ENCODE peak calls at places on chromosome 10, in six cellular contexts. U, C, Y, X, J and N are unnamed samples. For H3K4me1, the result is how much of the 10 kb centered on the place peaks cover.

GRCh38 chr10:79381804-79382221 is 34.5 kb downstream of the PPIF start:
- DNase-seq in Y (peak), J (no peak), C (no peak), U (no peak), X (no peak), N (no peak)

GRCh38 chr10:128400564-128400963 is 274.3 kb upstream of the MKI67 start:
- DNase-seq in J (no peak), X (no peak), U (no peak), Y (no peak), C (no peak), N (no peak)

GRCh38 chr10:7948601-7949000 is 105.9 kb upstream of the GATA3 start:
- DNase-seq in C (no peak), X (no peak), U (no peak), J (no peak), Y (no peak), N (no peak)

GRCh38 chr10:93859049-93859655 is 34.6 kb upstream of the SLC35G1 start:
- DNase-seq in C (peak), X (no peak), Y (no peak), J (no peak), U (no peak), N (no peak)

GRCh38 chr10:115958043-115958442 is 315.0 kb downstream of the GFRA1 start:
- DNase-seq in U (no peak), C (no peak), Y (no peak), X (no peak), J (no peak), N (no peak)

GRCh38 chr10:20623561-20623960 is 273.6 kb downstream of the NEBL start:
- DNase-seq in C (no peak), U (no peak), X (no peak), Y (no peak), J (no peak), N (no peak)

GRCh38 chr10:62402503-62402902 is 28.3 kb downstream of the ZNF365 start:
- DNase-seq in U (no peak), Y (no peak), X (no peak), C (no peak), J (no peak), N (no peak)

GRCh38 chr10:3532644-3533043 is 252.4 kb downstream of the KLF6 start:
- DNase-seq in U (no peak), C (peak), Y (no peak), J (no peak), X (no peak), N (no peak)

GRCh38 chr10:109899578-109900355 is 23.5 kb downstream of the XPNPEP1 start:
- DNase-seq in C (no peak), J (no peak), Y (no peak), X (no peak), U (no peak), N (no peak)

GRCh38 chr10:5776881-5777197 is 36.4 kb downstream of the GDI2 start:
- DNase-seq in Y (no peak), X (no peak), C (no peak), U (no peak), J (no peak), N (no peak)

GRCh38 chr10:16773334-16773733 is 43.9 kb downstream of the RSU1 start:
- DNase-seq in U (no peak), J (no peak), Y (no peak), X (no peak), C (no peak), N (no peak)

GRCh38 chr10:109880886-109881467 is 42.3 kb downstream of the XPNPEP1 start:
- DNase-seq in J (no peak), C (no peak), U (no peak), X (no peak), Y (no peak), N (no peak)

GRCh38 chr10:74921744-74922143 is 95.3 kb downstream of the KAT6B start:
- DNase-seq in X (no peak), J (no peak), Y (no peak), U (peak), C (no peak), N (no peak)

GRCh38 chr10:125770844-125771243 is 4.8 kb downstream of the MMP21 start:
- DNase-seq in J (no peak), U (no peak), X (no peak), Y (no peak), C (no peak), N (no peak)

GRCh38 chr10:75911426-75911825 is 480.0 kb downstream of the LRMDA start:
- DNase-seq in J (no peak), X (no peak), Y (no peak), U (no peak), C (no peak), N (no peak)

GRCh38 chr10:14184841-14185500 is 145.8 kb downstream of the FRMD4A start:
- DNase-seq in Y (peak), U (peak), X (peak), J (no peak), C (no peak), N (no peak)

GRCh38 chr10:6423004-6423403 is 157.1 kb downstream of the PRKCQ start:
- DNase-seq in J (no peak), Y (no peak), U (no peak), X (no peak), C (no peak), N (no peak)

GRCh38 chr10:14181197-14181936 is 149.4 kb downstream of the FRMD4A start:
- DNase-seq in J (no peak), U (peak), Y (no peak), X (no peak), C (no peak), N (no peak)

GRCh38 chr10:51297438-51297837 is 223.2 kb downstream of the PRKG1 start:
- DNase-seq in U (no peak), J (no peak), C (no peak), X (no peak), Y (no peak), N (no peak)

GRCh38 chr10:69180525-69181204 is 631 bp downstream of the SUPV3L1 start:
- DNase-seq in C (no peak), J (no peak), Y (no peak), U (peak), X (no peak), N (no peak)

GRCh38 chr10:7438196-7438986 is 27.6 kb upstream of the SFMBT2 start:
- DNase-seq in U (no peak), C (no peak), J (no peak), Y (no peak), X (no peak), N (no peak)

GRCh38 chr10:18880530-18880929 is 168.1 kb upstream of the MALRD1 start:
- DNase-seq in J (peak), C (no peak), X (no peak), U (no peak), Y (no peak), N (no peak)

GRCh38 chr10:77163670-77164348 is 473.8 kb downstream of the KCNMA1 start:
- DNase-seq in Y (peak), X (no peak), U (peak), J (no peak), C (peak), N (no peak)

GRCh38 chr10:6083523-6084475 is 5.0 kb upstream of the RBM17 start:
- DNase-seq in J (no peak), Y (no peak), C (no peak), U (no peak), X (no peak), N (no peak)

GRCh38 chr10:132634241-132634946 is 96.8 kb downstream of the INPP5A start:
- DNase-seq in J (no peak), U (no peak), C (no peak), X (no peak), Y (no peak), N (no peak)

GRCh38 chr10:132715791-132716680 is 69.9 kb downstream of the NKX6-2 start:
- DNase-seq in X (no peak), U (no peak), J (no peak), C (no peak), Y (no peak), N (no peak)

GRCh38 chr10:42930516-42931205 is 146.2 kb upstream of the RET start:
- DNase-seq in Y (no peak), X (no peak), J (no peak), C (no peak), U (no peak), N (no peak)

GRCh38 chr10:22341190-22341935 is 3.9 kb upstream of the SPAG6 start:
- DNase-seq in Y (no peak), J (no peak), U (peak), C (no peak), X (no peak), N (no peak)

GRCh38 chr10:97550336-97551149 is 22.0 kb upstream of the ANKRD2 start:
- DNase-seq in J (no peak), X (no peak), C (no peak), U (no peak), Y (no peak), N (no peak)

GRCh38 chr10:74439213-74439612 is 288.2 kb downstream of the ADK start:
- DNase-seq in Y (no peak), C (no peak), U (peak), J (no peak), X (no peak), N (no peak)

GRCh38 chr10:108783897-108784296 is 1139.4 kb downstream of the XPNPEP1 start:
- DNase-seq in Y (peak), J (peak), U (peak), C (peak), X (peak), N (peak)

GRCh38 chr10:6409982-6410694 is 169.9 kb downstream of the PRKCQ start:
- DNase-seq in Y (no peak), U (no peak), J (no peak), X (no peak), C (no peak), N (peak)

GRCh38 chr10:42691361-42692120 is 53.2 kb upstream of the ZNF33B start:
- DNase-seq in C (no peak), X (no peak), Y (no peak), J (no peak), U (no peak), N (no peak)

GRCh38 chr10:133356953-133357292 is 896 bp downstream of the FUOM start:
- DNase-seq in C (no peak), J (no peak), U (no peak), X (no peak), Y (no peak), N (no peak)

GRCh38 chr10:110533149-110533548 is 34.3 kb upstream of the SMC3 start:
- DNase-seq in J (no peak), C (no peak), Y (no peak), U (peak), X (no peak), N (no peak)

DNA sequence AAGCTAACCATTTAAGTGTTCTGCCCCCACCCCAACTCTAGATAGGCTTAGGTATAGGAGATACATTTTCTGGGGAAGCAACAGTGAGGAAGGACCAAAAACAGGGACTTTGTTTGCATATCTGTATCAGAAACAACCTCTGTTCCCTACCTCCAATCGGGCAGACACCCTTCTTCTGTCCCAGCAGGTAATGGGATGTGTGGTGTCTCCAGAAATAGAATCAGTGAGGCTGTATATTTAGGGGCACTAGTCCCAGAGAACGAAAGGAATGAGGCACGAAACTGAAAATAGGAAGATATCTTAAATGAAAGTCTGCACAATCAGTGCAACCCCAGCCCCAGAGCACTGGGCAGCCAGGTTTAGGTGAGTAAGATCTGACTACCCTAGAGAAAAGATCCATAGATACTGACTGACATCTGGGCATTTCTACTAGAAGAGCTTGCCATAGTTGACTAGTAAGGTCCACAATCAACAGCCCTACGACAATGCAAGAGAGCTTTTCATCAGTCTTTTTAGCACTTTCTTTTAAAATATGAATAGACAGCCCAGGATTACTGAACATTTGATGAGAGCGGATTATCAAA is 28.1 kb downstream of the PLEKHA1 start:
- DNase-seq in C (no peak), U (no peak), Y (no peak), X (no peak), J (no peak), N (no peak)
- TF ChIP-seq ZNF274 in C (no peak), U (no peak), Y (no peak), X (no peak), J (no peak), N (no peak)

DNA sequence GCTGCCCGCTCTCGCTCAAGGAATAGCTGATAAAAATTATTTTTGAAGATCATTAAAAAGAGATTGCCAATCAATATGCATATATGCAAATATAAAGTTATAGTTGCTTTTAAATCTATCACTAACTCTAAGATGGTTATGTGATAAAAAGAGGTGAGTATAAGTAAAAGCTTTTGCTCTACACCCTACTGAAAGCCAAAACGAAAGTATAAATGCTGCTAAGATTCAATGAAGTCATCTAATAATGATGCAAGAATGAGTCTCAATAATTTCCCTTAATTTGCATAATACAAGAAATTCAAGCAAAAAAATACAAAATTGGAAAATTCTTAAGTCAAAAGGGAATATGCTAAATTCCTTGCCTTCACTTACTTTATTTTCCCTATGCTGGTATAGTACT is 75.2 kb downstream of the WAPL start:
- DNase-seq in J (no peak), Y (no peak), U (no peak), C (no peak), X (no peak), N (no peak)
- H3K4me3 ChIP-seq in J (no peak), Y (no peak), U (no peak), C (no peak), X (no peak), N (no peak)

GRCh38 chr10:119267384-119267783 is 60.0 kb downstream of the GRK5 start:
- DNase-seq in U (no peak), C (no peak), X (no peak), Y (no peak), J (no peak), N (no peak)

GRCh38 chr10:119268871-119269506 is 61.6 kb downstream of the GRK5 start:
- DNase-seq in X (peak), J (no peak), Y (no peak), C (no peak), U (no peak), N (no peak)

GRCh38 chr10:119268428-119268827 is 61.1 kb downstream of the GRK5 start:
- DNase-seq in J (no peak), C (no peak), Y (no peak), X (no peak), U (no peak), N (no peak)

GRCh38 chr10:119270893-119271361 is 63.6 kb downstream of the GRK5 start:
- DNase-seq in U (peak), C (peak), J (no peak), Y (peak), X (no peak), N (no peak)

DNA sequence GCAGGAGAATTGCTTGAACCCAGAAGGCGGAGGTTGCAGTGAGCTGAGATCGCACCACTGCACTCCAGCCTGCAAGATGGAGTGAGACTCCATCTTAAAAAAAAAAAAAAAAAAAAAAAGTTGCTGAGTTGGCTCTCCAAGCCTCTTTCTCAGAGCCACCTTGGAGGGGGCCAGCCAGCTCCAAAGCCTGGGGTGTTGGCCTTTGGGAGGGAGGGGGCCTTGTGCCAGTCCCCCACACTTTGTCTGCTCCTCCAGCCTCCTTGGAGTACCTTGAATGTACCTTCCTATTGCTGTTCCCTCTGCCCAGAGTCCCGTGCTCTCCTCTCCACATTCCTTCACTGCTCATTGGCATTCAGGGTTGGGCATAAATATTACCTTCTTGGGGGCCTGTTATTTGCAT is 62.4 kb downstream of the GRK5 start:
- DNase-seq in Y (no peak), X (no peak), C (no peak), U (no peak), J (no peak), N (no peak)
- H3K4me1 ChIP-seq in Y (half or more), X (under half), C (half or more), U (under half), J (under half), N (under half)

DNA sequence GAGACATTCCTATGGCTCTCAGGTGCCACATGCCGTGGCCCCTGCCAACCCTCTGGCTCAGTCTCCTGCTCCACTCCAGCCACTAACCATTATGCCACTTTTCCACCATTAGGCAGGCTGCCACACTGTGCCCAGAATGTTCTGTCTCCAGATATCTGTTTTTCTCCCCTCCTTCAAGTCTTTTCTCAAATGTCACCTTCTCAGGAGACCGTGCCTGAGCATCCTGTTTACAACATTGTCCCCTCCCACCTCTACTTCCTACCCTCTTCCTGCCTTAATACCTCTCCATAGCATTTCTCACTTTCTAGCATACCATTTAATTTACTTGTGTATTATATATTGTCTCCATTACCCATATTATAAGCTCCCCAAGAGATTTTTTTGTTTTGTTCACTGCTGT is 162.5 kb upstream of the LYZL2 start:
- DNase-seq in J (no peak), U (no peak), Y (no peak), C (no peak), X (no peak), N (no peak)
- TF ChIP-seq ZNF274 in J (no peak), U (no peak), Y (no peak), C (no peak), X (no peak), N (no peak)

GRCh38 chr10:117168135-117168674 is 29.1 kb upstream of the KCNK18 start:
- DNase-seq in U (peak), J (no peak), Y (no peak), C (no peak), X (no peak), N (no peak)

GRCh38 chr10:117165557-117166419 is 27.7 kb upstream of the VAX1 start:
- DNase-seq in X (no peak), C (peak), J (peak), U (peak), Y (no peak), N (peak)

GRCh38 chr10:117167346-117168134 is 29.5 kb upstream of the VAX1 start:
- DNase-seq in J (no peak), C (no peak), U (no peak), Y (no peak), X (no peak), N (no peak)

GRCh38 chr10:117164878-117165556 is 26.9 kb upstream of the VAX1 start:
- DNase-seq in Y (no peak), J (no peak), U (no peak), X (no peak), C (no peak), N (no peak)

GRCh38 chr10:117166420-117167345 is 28.6 kb upstream of the VAX1 start:
- DNase-seq in J (no peak), C (no peak), X (no peak), Y (no peak), U (no peak), N (no peak)
- H3K4me3 ChIP-seq in J (no peak), C (no peak), X (no peak), Y (no peak), U (no peak), N (no peak)

GRCh38 chr10:24901686-24902399 is 50.6 kb downstream of the PRTFDC1 start:
- DNase-seq in X (peak), J (no peak), Y (peak), C (peak), U (peak), N (no peak)
- H3K4me1 ChIP-seq in X (under half), J (under half), Y (under half), C (under half), U (under half), N (under half)